ENCODE peak calls at places on chromosomes 12 and 14, in nine cellular contexts. B is Ammon's horn; E is brain pericyte; Y is NCI-H82; P is KBM-7; A is dorsolateral prefrontal cortex; V is DND-41; D is AG09309; G is activated T-cell treated with anti-CD3 and anti-CD28 coated beads, Interleukin-2, amount 50 U/mL, for 72 hours. Q is an unnamed sample.

GRCh38 chr14:94458096-94458495 is 5.5 kb upstream of the SERPINA11 start:
- DNase-seq in B (no peak), D (no peak), V (no peak), E (no peak), A (no peak), G (no peak), Y (no peak), P (no peak), Q (no peak)

GRCh38 chr14:96108061-96108795 is 69.1 kb downstream of the C14orf132 start:
- DNase-seq in A (no peak), D (no peak), B (no peak), P (no peak), E (no peak), G (no peak), Y (no peak), V (no peak), Q (no peak)

GRCh38 chr12:67193705-67194104 is 75.5 kb upstream of the CAND1 start:
- DNase-seq in B (no peak), G (peak), V (peak), D (no peak), E (no peak), P (peak), A (no peak), Y (no peak), Q (no peak)

GRCh38 chr14:101112351-101113107 is 209.0 kb upstream of the RTL1 start:
- DNase-seq in V (no peak), E (no peak), B (no peak), A (no peak), G (no peak), P (no peak), D (no peak), Y (no peak), Q (no peak)

GRCh38 chr12:125183187-125184067 is 118.2 kb downstream of the AACS start:
- DNase-seq in B (peak), D (peak), Y (peak), A (peak), V (peak), E (peak), G (peak), P (peak), Q (peak)

GRCh38 chr12:530871-531270 is 71.1 kb downstream of the B4GALNT3 start:
- DNase-seq in A (no peak), V (no peak), B (no peak), P (no peak), D (no peak), Y (peak), G (no peak), E (no peak), Q (no peak)

GRCh38 chr14:24422694-24423531 is 6.6 kb downstream of the CBLN3 start:
- DNase-seq in B (no peak), Y (no peak), G (no peak), P (no peak), A (no peak), V (no peak), D (no peak), E (no peak), Q (no peak)

GRCh38 chr14:102544745-102545460 is 35.3 kb upstream of the ANKRD9 start:
- DNase-seq in E (no peak), A (no peak), V (no peak), P (no peak), Y (peak), G (peak), B (no peak), D (no peak), Q (no peak)

GRCh38 chr14:104442107-104442551 is 137.4 kb upstream of the C14orf180 start:
- DNase-seq in Y (no peak), A (no peak), G (no peak), E (no peak), P (no peak), V (peak), D (no peak), B (no peak), Q (no peak)

GRCh38 chr12:15700595-15700994 is 88.6 kb downstream of the EPS8 start:
- DNase-seq in B (peak), V (no peak), G (no peak), E (peak), D (peak), Y (no peak), A (no peak), P (peak), Q (no peak)

GRCh38 chr14:50045039-50045711 is 71.2 kb downstream of the VCPKMT start:
- DNase-seq in Y (no peak), V (peak), A (no peak), G (peak), D (peak), B (peak), P (peak), E (no peak), Q (no peak)

GRCh38 chr14:98120831-98121464 is 1151.0 kb downstream of the BCL11B start:
- DNase-seq in Y (no peak), D (no peak), V (no peak), G (no peak), B (peak), P (no peak), A (no peak), E (no peak), Q (no peak)

GRCh38 chr12:76270657-76271358 is 77.4 kb downstream of the BBS10 start:
- DNase-seq in G (no peak), D (no peak), B (no peak), A (no peak), Y (no peak), P (no peak), V (no peak), E (peak), Q (no peak)

GRCh38 chr12:108635201-108635996 is 1.7 kb upstream of the SELPLG start:
- DNase-seq in B (no peak), A (no peak), Y (peak), D (no peak), E (no peak), P (peak), V (peak), G (no peak), Q (no peak)

GRCh38 chr12:105449406-105449805 is 118.9 kb downstream of the C12orf75 start:
- DNase-seq in Y (no peak), E (no peak), B (no peak), P (no peak), G (no peak), V (no peak), D (no peak), A (no peak), Q (no peak)

GRCh38 chr12:52321433-52321832 is 235 bp upstream of the KRT83 start:
- DNase-seq in B (peak), G (no peak), D (no peak), Y (no peak), A (no peak), E (no peak), V (no peak), P (no peak), Q (no peak)